ENCODE peak calls at places on chromosome 14, in seven cellular contexts. One of them, this sample, is unnamed.
A peak's percentile ranks its signal among the peaks of the same experiment; 100 is the strongest.

GRCh38 chr14:101315802-101316296 is 245.4 kb upstream of the DIO3 start:
- DNase-seq in ovary: no peak
- DNase-seq in sigmoid colon: no peak
- DNase-seq in transverse colon: no peak
- DNase-seq in stomach: no peak
- DNase-seq in suprapubic skin: no peak
- DNase-seq in A549: no peak
- DNase-seq in this sample: no peak

GRCh38 chr14:52299692-52300278 is 14.3 kb upstream of the PTGER2 start:
- DNase-seq in ovary: no peak
- DNase-seq in sigmoid colon: no peak
- DNase-seq in transverse colon: no peak
- DNase-seq in stomach: no peak
- DNase-seq in suprapubic skin: no peak
- DNase-seq in A549: peak; percentile 54
- DNase-seq in this sample: peak; percentile 59

GRCh38 chr14:95039993-95040348 is 117.4 kb downstream of the DICER1 start:
- DNase-seq in ovary: no peak
- DNase-seq in sigmoid colon: peak; percentile 57
- DNase-seq in transverse colon: no peak
- DNase-seq in stomach: peak; percentile 17
- DNase-seq in suprapubic skin: no peak
- DNase-seq in A549: no peak
- DNase-seq in this sample: no peak

GRCh38 chr14:100691395-100692025 is 35.2 kb upstream of the DLK1 start:
- DNase-seq in ovary: no peak
- DNase-seq in sigmoid colon: no peak
- DNase-seq in transverse colon: no peak
- DNase-seq in stomach: no peak
- DNase-seq in suprapubic skin: no peak
- DNase-seq in A549: no peak
- DNase-seq in this sample: peak; percentile 77

GRCh38 chr14:100303179-100303578 is 3.1 kb downstream of the SLC25A29 start:
- DNase-seq in ovary: no peak
- DNase-seq in sigmoid colon: no peak
- DNase-seq in transverse colon: no peak
- DNase-seq in stomach: no peak
- DNase-seq in suprapubic skin: no peak
- DNase-seq in A549: peak; percentile 53
- DNase-seq in this sample: peak; percentile 72

GRCh38 chr14:56962431-56962830 is 152.2 kb upstream of the OTX2 start:
- DNase-seq in ovary: no peak
- DNase-seq in sigmoid colon: no peak
- DNase-seq in transverse colon: no peak
- DNase-seq in stomach: no peak
- DNase-seq in suprapubic skin: no peak
- DNase-seq in A549: no peak
- DNase-seq in this sample: no peak

GRCh38 chr14:100570726-100571454 is 16.3 kb downstream of the BEGAIN start:
- DNase-seq in ovary: no peak
- DNase-seq in sigmoid colon: no peak
- DNase-seq in transverse colon: no peak
- DNase-seq in stomach: no peak
- DNase-seq in suprapubic skin: no peak
- DNase-seq in A549: no peak
- DNase-seq in this sample: no peak

GRCh38 chr14:100850841-100851585 is 25.1 kb downstream of the MEG3 start:
- DNase-seq in ovary: no peak
- DNase-seq in sigmoid colon: peak; percentile 83
- DNase-seq in transverse colon: peak; percentile 92
- DNase-seq in stomach: peak; percentile 71
- DNase-seq in suprapubic skin: no peak
- DNase-seq in A549: peak; percentile 69
- DNase-seq in this sample: peak; percentile 42

GRCh38 chr14:94388896-94389469 is 581 bp upstream of the SERPINA1 start:
- DNase-seq in ovary: no peak
- DNase-seq in sigmoid colon: no peak
- DNase-seq in transverse colon: no peak
- DNase-seq in stomach: no peak
- DNase-seq in suprapubic skin: no peak
- DNase-seq in A549: no peak
- DNase-seq in this sample: no peak

GRCh38 chr14:92582706-92583452 is 69.3 kb downstream of the RIN3 start:
- DNase-seq in ovary: no peak
- DNase-seq in sigmoid colon: peak; percentile 46
- DNase-seq in transverse colon: no peak
- DNase-seq in stomach: no peak
- DNase-seq in suprapubic skin: no peak
- DNase-seq in A549: no peak
- DNase-seq in this sample: no peak

GRCh38 chr14:37622231-37622923 is 26.9 kb downstream of the TTC6 start:
- DNase-seq in ovary: no peak
- DNase-seq in sigmoid colon: no peak
- DNase-seq in transverse colon: no peak
- DNase-seq in stomach: no peak
- DNase-seq in suprapubic skin: no peak
- DNase-seq in A549: no peak
- DNase-seq in this sample: no peak

GRCh38 chr14:60815371-60815770 is 80.8 kb downstream of the MNAT1 start:
- DNase-seq in ovary: no peak
- DNase-seq in sigmoid colon: no peak
- DNase-seq in transverse colon: no peak
- DNase-seq in stomach: no peak
- DNase-seq in suprapubic skin: no peak
- DNase-seq in A549: no peak
- DNase-seq in this sample: no peak

GRCh38 chr14:52329678-52330376 is 15.7 kb downstream of the PTGER2 start:
- DNase-seq in ovary: no peak
- DNase-seq in sigmoid colon: no peak
- DNase-seq in transverse colon: no peak
- DNase-seq in stomach: no peak
- DNase-seq in suprapubic skin: no peak
- DNase-seq in A549: no peak
- DNase-seq in this sample: no peak

GRCh38 chr14:39247256-39247655 is 13.5 kb downstream of the MIA2 start:
- DNase-seq in ovary: no peak
- DNase-seq in sigmoid colon: no peak
- DNase-seq in transverse colon: no peak
- DNase-seq in stomach: no peak
- DNase-seq in suprapubic skin: no peak
- DNase-seq in A549: no peak
- DNase-seq in this sample: no peak

GRCh38 chr14:52068741-52069616 is at the start of gene NID2:
- DNase-seq in ovary: peak; percentile 92
- DNase-seq in sigmoid colon: peak; percentile 97
- DNase-seq in transverse colon: peak; percentile 82
- DNase-seq in stomach: peak; percentile 51
- DNase-seq in suprapubic skin: peak; percentile 90
- DNase-seq in A549: peak; percentile 79
- DNase-seq in this sample: peak; percentile 98

GRCh38 chr14:104546591-104547309 is 32.8 kb upstream of the C14orf180 start:
- DNase-seq in ovary: no peak
- DNase-seq in sigmoid colon: peak; percentile 56
- DNase-seq in transverse colon: no peak
- DNase-seq in stomach: no peak
- DNase-seq in suprapubic skin: peak; percentile 63
- DNase-seq in A549: no peak
- DNase-seq in this sample: peak; percentile 17

GRCh38 chr14:57657487-57657886 is 163.8 kb upstream of the CCDC198 start:
- DNase-seq in ovary: no peak
- DNase-seq in sigmoid colon: no peak
- DNase-seq in transverse colon: no peak
- DNase-seq in stomach: no peak
- DNase-seq in suprapubic skin: no peak
- DNase-seq in A549: no peak
- DNase-seq in this sample: no peak

GRCh38 chr14:73472182-73473114 is 14.1 kb upstream of the NUMB start:
- DNase-seq in ovary: no peak
- DNase-seq in sigmoid colon: no peak
- DNase-seq in transverse colon: no peak
- DNase-seq in stomach: no peak
- DNase-seq in suprapubic skin: no peak
- DNase-seq in A549: peak; percentile 52
- DNase-seq in this sample: peak; percentile 67

GRCh38 chr14:22184157-22185025 is 404.6 kb downstream of the DAD1 start:
- DNase-seq in ovary: no peak
- DNase-seq in sigmoid colon: no peak
- DNase-seq in transverse colon: no peak
- DNase-seq in stomach: no peak
- DNase-seq in suprapubic skin: no peak
- DNase-seq in A549: no peak
- DNase-seq in this sample: no peak

GRCh38 chr14:60092516-60092915 is 793 bp downstream of the PCNX4 start:
- DNase-seq in ovary: no peak
- DNase-seq in sigmoid colon: no peak
- DNase-seq in transverse colon: peak; percentile 18
- DNase-seq in stomach: no peak
- DNase-seq in suprapubic skin: no peak
- DNase-seq in A549: peak; percentile 18
- DNase-seq in this sample: peak; percentile 38

GRCh38 chr14:65446159-65446558 is 33.6 kb downstream of the FUT8 start:
- DNase-seq in ovary: no peak
- DNase-seq in sigmoid colon: no peak
- DNase-seq in transverse colon: no peak
- DNase-seq in stomach: no peak
- DNase-seq in suprapubic skin: no peak
- DNase-seq in A549: no peak
- DNase-seq in this sample: no peak

GRCh38 chr14:27686137-27686536 is 1080.5 kb upstream of the FOXG1 start:
- DNase-seq in ovary: no peak
- DNase-seq in sigmoid colon: no peak
- DNase-seq in transverse colon: no peak
- DNase-seq in stomach: no peak
- DNase-seq in suprapubic skin: no peak
- DNase-seq in A549: no peak
- DNase-seq in this sample: no peak

GRCh38 chr14:20427231-20428009 is 8.5 kb downstream of the KLHL33 start:
- DNase-seq in ovary: no peak
- DNase-seq in sigmoid colon: no peak
- DNase-seq in transverse colon: no peak
- DNase-seq in stomach: no peak
- DNase-seq in suprapubic skin: no peak
- DNase-seq in A549: peak; percentile 25
- DNase-seq in this sample: no peak
- TF ChIP-seq EP300 in ovary: no peak
- TF ChIP-seq EP300 in sigmoid colon: no peak
- TF ChIP-seq EP300 in transverse colon: no peak
- TF ChIP-seq EP300 in stomach: no peak
- TF ChIP-seq EP300 in suprapubic skin: no peak
- TF ChIP-seq EP300 in A549: no peak
- TF ChIP-seq EP300 in this sample: no peak

GRCh38 chr14:70663707-70664179 is 22.0 kb downstream of the TTC9 start:
- DNase-seq in ovary: no peak
- DNase-seq in sigmoid colon: no peak
- DNase-seq in transverse colon: peak; percentile 26
- DNase-seq in stomach: no peak
- DNase-seq in suprapubic skin: no peak
- DNase-seq in A549: no peak
- DNase-seq in this sample: no peak

GRCh38 chr14:70662816-70663215 is 21.1 kb downstream of the TTC9 start:
- DNase-seq in ovary: no peak
- DNase-seq in sigmoid colon: no peak
- DNase-seq in transverse colon: no peak
- DNase-seq in stomach: no peak
- DNase-seq in suprapubic skin: no peak
- DNase-seq in A549: no peak
- DNase-seq in this sample: no peak

GRCh38 chr14:70664698-70665447 is 23.2 kb downstream of the TTC9 start:
- DNase-seq in ovary: no peak
- DNase-seq in sigmoid colon: no peak
- DNase-seq in transverse colon: no peak
- DNase-seq in stomach: peak; percentile 51
- DNase-seq in suprapubic skin: no peak
- DNase-seq in A549: no peak
- DNase-seq in this sample: no peak

GRCh38 chr14:70665448-70666363 is 24.0 kb downstream of the TTC9 start:
- DNase-seq in ovary: no peak
- DNase-seq in sigmoid colon: no peak
- DNase-seq in transverse colon: peak; percentile 84
- DNase-seq in stomach: peak; percentile 91
- DNase-seq in suprapubic skin: no peak
- DNase-seq in A549: peak; percentile 50
- DNase-seq in this sample: no peak

DNA sequence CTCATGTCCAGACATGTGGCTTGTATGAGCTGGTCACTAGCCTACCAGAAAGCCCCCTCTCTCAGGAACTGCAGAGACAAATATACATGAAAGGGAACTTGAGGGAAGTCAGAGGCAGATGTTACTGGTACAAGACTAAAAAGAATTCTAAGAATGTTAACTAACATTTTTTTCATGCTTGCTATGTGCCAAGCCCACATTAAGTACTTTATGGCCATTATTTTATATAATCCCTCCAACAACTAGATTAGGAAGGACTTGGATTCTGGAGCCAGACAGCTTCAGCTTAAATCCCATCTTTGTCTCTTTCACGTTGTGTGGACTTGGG is 24.6 kb downstream of the TTC9 start:
- DNase-seq in ovary: no peak
- DNase-seq in sigmoid colon: no peak
- DNase-seq in transverse colon: no peak
- DNase-seq in stomach: no peak
- DNase-seq in suprapubic skin: no peak
- DNase-seq in A549: no peak
- DNase-seq in this sample: no peak
- H3K4me3 ChIP-seq in ovary: no peak overlapping the region
- H3K4me3 ChIP-seq in sigmoid colon: no peak overlapping the region
- H3K4me3 ChIP-seq in transverse colon: no peak overlapping the region
- H3K4me3 ChIP-seq in stomach: no peak overlapping the region
- H3K4me3 ChIP-seq in suprapubic skin: no peak overlapping the region
- H3K4me3 ChIP-seq in A549: no peak overlapping the region
- H3K4me3 ChIP-seq in this sample: no peak overlapping the region

GRCh38 chr14:68676511-68676943 is 116.3 kb downstream of the ZFP36L1 start:
- DNase-seq in ovary: no peak
- DNase-seq in sigmoid colon: peak; percentile 64
- DNase-seq in transverse colon: no peak
- DNase-seq in stomach: peak; percentile 53
- DNase-seq in suprapubic skin: no peak
- DNase-seq in A549: no peak
- DNase-seq in this sample: no peak
- TF ChIP-seq EP300 in ovary: no peak
- TF ChIP-seq EP300 in sigmoid colon: no peak
- TF ChIP-seq EP300 in transverse colon: no peak
- TF ChIP-seq EP300 in stomach: no peak
- TF ChIP-seq EP300 in suprapubic skin: no peak
- TF ChIP-seq EP300 in A549: no peak
- TF ChIP-seq EP300 in this sample: no peak

DNA sequence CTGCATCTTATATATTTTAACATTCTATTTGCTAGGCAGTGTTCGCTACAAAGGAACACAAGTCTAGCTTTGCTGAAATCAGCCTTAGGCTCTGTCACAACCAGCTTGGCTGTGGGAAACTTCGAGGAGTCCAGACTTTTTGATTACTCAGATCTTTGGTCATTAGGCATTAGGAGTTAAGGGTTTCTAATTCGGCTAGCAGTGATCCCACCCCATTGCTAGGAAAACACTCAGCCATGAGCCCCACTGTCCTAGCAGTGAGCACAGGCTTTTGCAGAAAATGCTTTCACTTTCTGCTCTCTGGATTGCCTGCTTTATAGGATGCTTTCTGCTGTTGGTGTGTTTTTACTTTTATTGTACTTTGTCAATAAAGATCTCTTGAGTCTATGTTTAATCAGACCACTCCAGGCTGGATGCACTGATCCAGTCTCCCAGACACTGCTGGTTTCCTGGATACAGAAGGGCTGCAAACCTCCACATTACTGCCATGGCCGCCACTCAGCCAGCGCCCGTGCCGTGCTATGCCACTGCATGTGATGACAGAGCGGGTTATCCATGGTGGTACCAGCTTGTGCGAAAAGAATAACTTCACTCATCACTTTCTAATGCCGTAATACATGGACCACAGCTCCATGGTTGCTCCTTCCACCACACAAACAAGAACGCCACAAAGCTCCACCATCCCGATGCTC is 41.0 kb upstream of the PYGL start:
- DNase-seq in ovary: no peak
- DNase-seq in sigmoid colon: peak; percentile 56
- DNase-seq in transverse colon: no peak
- DNase-seq in stomach: no peak
- DNase-seq in suprapubic skin: no peak
- DNase-seq in A549: no peak
- DNase-seq in this sample: no peak
- H3K4me3 ChIP-seq in ovary: no peak overlapping the region
- H3K4me3 ChIP-seq in sigmoid colon: no peak overlapping the region
- H3K4me3 ChIP-seq in transverse colon: no peak overlapping the region
- H3K4me3 ChIP-seq in stomach: no peak overlapping the region
- H3K4me3 ChIP-seq in suprapubic skin: no peak overlapping the region
- H3K4me3 ChIP-seq in A549: no peak overlapping the region
- H3K4me3 ChIP-seq in this sample: no peak overlapping the region

This sample was measured in SK-N-SH.